ENCODE peak calls at places on chromosomes 5 and 9, in four cellular contexts. F is putamen; N is stimulated activated naive CD4-positive, alpha-beta T cell treated with Interleukin-2 at 50 U/mL for 16 hours; I is heart left ventricle. W is an unnamed sample.

GRCh38 chr5:149656576-149657182 is 73.4 kb upstream of the PPARGC1B start:
- DNase-seq in N (no peak), F (no peak), I (peak), W (no peak)

GRCh38 chr5:141664733-141665461 is 13.7 kb upstream of the FCHSD1 start:
- DNase-seq in I (peak), N (peak), F (peak), W (peak)

GRCh38 chr5:119343766-119344165 is 12.1 kb upstream of the TNFAIP8 start:
- DNase-seq in F (no peak), N (peak), I (no peak), W (peak)

GRCh38 chr5:72241346-72242003 is 78.6 kb downstream of the MRPS27 start:
- DNase-seq in F (peak), I (no peak), N (no peak), W (no peak)

GRCh38 chr5:135204151-135204600 is 170.1 kb upstream of the PITX1 start:
- DNase-seq in F (no peak), N (no peak), I (no peak), W (no peak)

GRCh38 chr5:168006473-168007130 is 284.8 kb upstream of the WWC1 start:
- DNase-seq in I (no peak), N (no peak), F (no peak), W (no peak)

GRCh38 chr5:157855404-157855994 is 3.4 kb downstream of the CLINT1 start:
- DNase-seq in F (peak), I (peak), N (no peak), W (no peak)

GRCh38 chr5:133048993-133049725 is 2.7 kb upstream of the HSPA4 start:
- DNase-seq in I (no peak), F (no peak), N (no peak), W (no peak)

GRCh38 chr9:35935261-35935660 is 22.7 kb downstream of the OR2S2 start:
- DNase-seq in I (no peak), N (no peak), F (no peak), W (no peak)

GRCh38 chr5:141960018-141960417 is 2.0 kb upstream of the PCDH12 start:
- DNase-seq in F (no peak), N (no peak), I (peak), W (peak)